ENCODE peak calls at places on chromosomes 7 and 10, in eight cellular contexts. N is IMR-90, G is nucleus accumbens, L is Caki2, P is HEK293T, M is T-helper 1 cell, D is kidney glomerular epithelial cell, F is hepatocyte. O is an unnamed sample.

GRCh38 chr7:84637568-84638338 is 443.2 kb upstream of the SEMA3A start:
- DNase-seq in L (peak), D (peak), P (no peak), N (peak), F (peak), M (no peak), G (no peak), O (peak)

GRCh38 chr7:36597099-36597773 is 127.1 kb downstream of the AOAH start:
- DNase-seq in M (no peak), L (peak), N (no peak), G (no peak), F (no peak), D (peak), P (no peak), O (peak)

GRCh38 chr10:7889947-7890542 is 71.7 kb downstream of the TAF3 start:
- DNase-seq in N (no peak), M (no peak), L (no peak), F (no peak), G (no peak), D (no peak), P (no peak), O (no peak)

GRCh38 chr7:8303904-8304528 is 42.0 kb upstream of the ICA1 start:
- DNase-seq in N (no peak), P (peak), M (no peak), D (no peak), G (no peak), L (no peak), F (no peak), O (no peak)

GRCh38 chr10:126229701-126230100 is 158.6 kb downstream of the ADAM12 start:
- DNase-seq in D (no peak), L (no peak), F (no peak), M (no peak), P (no peak), G (no peak), N (no peak), O (no peak)

GRCh38 chr10:72274730-72275350 is 1.1 kb downstream of the DDIT4 start:
- DNase-seq in P (peak), M (peak), L (peak), G (peak), F (peak), N (peak), D (peak), O (peak)

GRCh38 chr7:132225216-132226030 is 350.8 kb downstream of the PLXNA4 start:
- DNase-seq in D (no peak), F (peak), L (no peak), N (no peak), P (no peak), G (no peak), M (no peak), O (no peak)

GRCh38 chr7:12719141-12719919 is 31.9 kb downstream of the ARL4A start:
- DNase-seq in L (peak), D (peak), P (no peak), N (peak), M (no peak), F (no peak), G (no peak), O (peak)

GRCh38 chr10:9243861-9244515 is 1189.5 kb downstream of the GATA3 start:
- DNase-seq in M (no peak), F (no peak), G (peak), P (no peak), N (no peak), D (no peak), L (peak), O (no peak)

GRCh38 chr10:97843296-97843671 is 6.4 kb upstream of the GOLGA7B start:
- DNase-seq in P (no peak), F (no peak), D (no peak), M (no peak), G (no peak), L (no peak), N (no peak), O (no peak)

GRCh38 chr7:30989824-30990140 is 26.0 kb downstream of the GHRHR start:
- DNase-seq in P (no peak), F (no peak), M (no peak), D (no peak), L (no peak), N (no peak), G (no peak), O (no peak)

GRCh38 chr10:73218466-73219191 is 28.4 kb downstream of the DNAJC9 start:
- DNase-seq in M (no peak), N (peak), G (no peak), L (peak), F (peak), P (peak), D (no peak), O (peak)

GRCh38 chr7:35463176-35463575 is 209.3 kb upstream of the TBX20 start:
- DNase-seq in L (no peak), N (no peak), D (no peak), F (no peak), M (no peak), P (no peak), G (no peak), O (no peak)

GRCh38 chr7:100888988-100889760 is at the start of gene UFSP1:
- DNase-seq in L (peak), G (no peak), F (no peak), P (peak), N (no peak), D (no peak), M (no peak), O (no peak)

GRCh38 chr10:84230359-84230758 is 5.0 kb upstream of the LRIT2 start:
- DNase-seq in N (no peak), M (no peak), D (no peak), P (no peak), L (no peak), G (no peak), F (no peak), O (no peak)

GRCh38 chr10:71623098-71623985 is 96.2 kb downstream of the C10orf105 start:
- DNase-seq in L (no peak), M (no peak), N (peak), F (peak), D (peak), G (peak), P (peak), O (peak)

GRCh38 chr7:44914992-44915607 is 29.8 kb upstream of the PURB start:
- DNase-seq in L (no peak), M (peak), N (no peak), F (no peak), D (no peak), G (no peak), P (no peak), O (no peak)

GRCh38 chr10:79116801-79117723 is 48.3 kb downstream of the ZMIZ1 start:
- DNase-seq in G (no peak), P (peak), F (no peak), D (no peak), M (no peak), N (peak), L (peak), O (peak)

GRCh38 chr7:124996778-124997177 is 67.2 kb upstream of the POT1 start:
- DNase-seq in F (no peak), N (no peak), D (no peak), P (no peak), G (no peak), L (peak), M (no peak), O (peak)

GRCh38 chr7:159128767-159129166 is 15.9 kb downstream of the VIPR2 start:
- DNase-seq in L (no peak), P (no peak), G (no peak), N (no peak), M (no peak), D (no peak), F (no peak), O (no peak)

GRCh38 chr10:113709221-113709838 is 29.6 kb downstream of the CASP7 start:
- DNase-seq in M (no peak), D (peak), P (peak), L (no peak), G (no peak), N (peak), F (peak), O (peak)

GRCh38 chr10:83522881-83523386 is 616.4 kb upstream of the GHITM start:
- DNase-seq in N (no peak), L (peak), P (no peak), F (peak), D (peak), M (no peak), G (no peak), O (peak)

GRCh38 chr10:70324341-70324861 is 40.6 kb upstream of the NPFFR1 start:
- DNase-seq in P (no peak), G (no peak), N (no peak), M (no peak), L (no peak), D (no peak), F (no peak), O (peak)

GRCh38 chr7:936131-937054 is 18.1 kb downstream of the ADAP1 start:
- DNase-seq in D (no peak), L (peak), N (peak), P (no peak), F (peak), M (no peak), G (no peak), O (peak)

GRCh38 chr10:5532231-5532605 is 7.5 kb downstream of the CALML3 start:
- DNase-seq in D (no peak), F (no peak), G (no peak), L (no peak), M (no peak), P (no peak), N (no peak), O (no peak)

GRCh38 chr7:24732646-24733413 is 24.4 kb downstream of the GSDME start:
- DNase-seq in D (peak), M (no peak), L (peak), F (peak), G (no peak), N (peak), P (no peak), O (peak)

GRCh38 chr7:64581929-64582894 is 19.3 kb upstream of the ZNF680 start:
- DNase-seq in M (no peak), G (no peak), L (no peak), N (peak), D (no peak), P (no peak), F (no peak), O (peak)

GRCh38 chr7:33193308-33193864 is 64.0 kb downstream of the BBS9 start:
- DNase-seq in G (no peak), P (no peak), M (no peak), F (no peak), L (peak), N (no peak), D (no peak), O (no peak)

GRCh38 chr7:3119963-3120362 is 76.3 kb upstream of the CARD11 start:
- DNase-seq in L (no peak), D (no peak), F (no peak), N (no peak), M (no peak), P (no peak), G (no peak), O (no peak)

GRCh38 chr7:25009271-25009670 is 29.3 kb upstream of the OSBPL3 start:
- DNase-seq in D (peak), M (no peak), P (no peak), L (no peak), N (peak), F (no peak), G (no peak), O (peak)

GRCh38 chr10:119997429-119997828 is 104.9 kb downstream of the SEC23IP start:
- DNase-seq in G (no peak), P (no peak), F (no peak), L (no peak), D (no peak), M (no peak), N (no peak), O (no peak)

GRCh38 chr10:35882422-35883150 is 240.5 kb upstream of the FZD8 start:
- DNase-seq in P (no peak), L (no peak), N (no peak), D (no peak), M (no peak), F (no peak), G (no peak), O (no peak)

GRCh38 chr7:73905360-73905759 is 44.4 kb downstream of the TMEM270 start:
- DNase-seq in F (no peak), G (no peak), D (no peak), M (no peak), L (no peak), P (no peak), N (no peak), O (no peak)

GRCh38 chr10:85598646-85599045 is 767.9 kb downstream of the GRID1 start:
- DNase-seq in G (no peak), M (no peak), P (no peak), L (no peak), D (no peak), N (no peak), F (no peak), O (no peak)

GRCh38 chr10:16386855-16387254 is 50.0 kb upstream of the PTER start:
- DNase-seq in F (no peak), M (no peak), P (no peak), D (no peak), N (no peak), G (no peak), L (no peak), O (no peak)

GRCh38 chr7:30225863-30226361 is 58.5 kb upstream of the ZNRF2 start:
- DNase-seq in L (peak), P (no peak), G (peak), N (peak), M (no peak), D (peak), F (peak), O (peak)

GRCh38 chr10:101272229-101272868 is 43.1 kb upstream of the LBX1 start:
- DNase-seq in D (peak), F (peak), G (peak), L (peak), M (peak), N (peak), P (peak), O (peak)

GRCh38 chr10:59283456-59284082 is 78.8 kb downstream of the FAM13C start:
- DNase-seq in N (peak), D (no peak), L (no peak), P (no peak), F (no peak), M (no peak), G (no peak), O (no peak)

GRCh38 chr7:93720106-93720505 is 145.6 kb upstream of the CALCR start:
- DNase-seq in N (no peak), D (no peak), M (no peak), L (no peak), F (no peak), G (no peak), P (no peak), O (peak)

GRCh38 chr7:30179016-30179436 is 44.2 kb downstream of the MTURN start:
- DNase-seq in F (no peak), M (no peak), L (no peak), N (no peak), D (no peak), G (no peak), P (no peak), O (peak)

O was measured in choroid plexus epithelial cell.